ENCODE peak calls at places on chromosomes 1 and 21, in four cellular contexts. T is stimulated activated CD4-positive, alpha-beta T cell treated with anti-CD3 and anti-CD28 coated beads, Interleukin-12 subunit alpha, Interleukin-12 subunit beta, amount 100 ng/mL, for 24 hours; L is mucosa of descending colon; P is cardiac fibroblast. R is an unnamed sample.

GRCh38 chr1:159839135-159839849 is 12.6 kb downstream of the SLAMF8 start:
- DNase-seq in T (no peak), L (no peak), P (no peak), R (no peak)

GRCh38 chr1:26328597-26328996 is 10.8 kb downstream of the CD52 start:
- DNase-seq in T (no peak), L (no peak), P (no peak), R (no peak)

GRCh38 chr21:20215959-20216358 is 782.2 kb upstream of the NCAM2 start:
- DNase-seq in T (no peak), L (no peak), P (no peak), R (no peak)

GRCh38 chr1:35120458-35121133 is 41.4 kb downstream of the ZMYM1 start:
- DNase-seq in T (no peak), L (peak; percentile 10), P (peak; percentile 17), R (no peak)

GRCh38 chr1:101507547-101507971 is 270.7 kb downstream of the S1PR1 start:
- DNase-seq in T (no peak), L (no peak), P (peak; percentile 19), R (no peak)

GRCh38 chr1:204255966-204256365 is 42.2 kb upstream of the GOLT1A start:
- DNase-seq in T (no peak), L (no peak), P (peak; percentile 15), R (no peak)

GRCh38 chr1:229479660-229480399 is 28.3 kb downstream of the NUP133 start:
- DNase-seq in T (no peak), L (no peak), P (no peak), R (no peak)

GRCh38 chr1:244971524-244972216 is 107.3 kb upstream of the HNRNPU start:
- DNase-seq in T (no peak), L (peak; percentile 17), P (no peak), R (no peak)

GRCh38 chr1:201999625-202000238 is 10.7 kb upstream of the ELF3 start:
- DNase-seq in T (peak; percentile 6), L (peak; percentile 50), P (peak; percentile 64), R (peak; percentile 70)